ENCODE peak calls at places on chromosomes 7 and 10, in eight cellular contexts. A is CD4-positive, alpha-beta T cell; F is breast epithelium; P is suprapubic skin; N is tibial nerve; T is thyroid gland; D is transverse colon; J is RWPE1. V is an unnamed sample.

GRCh38 chr10:61869772-61870520 is 31.6 kb upstream of the ARID5B start:
- DNase-seq in A (no peak), F (no peak), P (no peak), N (no peak), T (no peak), D (no peak), J (no peak), V (no peak)

GRCh38 chr7:64574481-64575159 is 11.7 kb upstream of the ZNF680 start:
- DNase-seq in A (no peak), F (peak), P (no peak), N (no peak), T (peak), D (no peak), J (peak), V (peak)

GRCh38 chr7:39650676-39651075 is 27.3 kb downstream of the RALA start:
- DNase-seq in A (no peak), F (no peak), P (peak), N (peak), T (no peak), D (no peak), J (no peak), V (peak)

GRCh38 chr7:41148521-41148951 is 554.4 kb downstream of the INHBA start:
- DNase-seq in A (no peak), F (no peak), P (no peak), N (no peak), T (no peak), D (no peak), J (peak), V (no peak)

GRCh38 chr7:117188949-117189348 is 133.9 kb downstream of the WNT2 start:
- DNase-seq in A (no peak), F (no peak), P (no peak), N (no peak), T (no peak), D (no peak), J (no peak), V (no peak)

GRCh38 chr10:5913736-5914135 is 23.7 kb downstream of the FBH1 start:
- DNase-seq in A (no peak), F (no peak), P (no peak), N (no peak), T (no peak), D (no peak), J (no peak), V (no peak)

GRCh38 chr7:7923818-7924217 is 44.8 kb upstream of the GLCCI1 start:
- DNase-seq in A (no peak), F (no peak), P (no peak), N (no peak), T (no peak), D (no peak), J (no peak), V (no peak)

GRCh38 chr10:17801507-17801906 is 7.6 kb upstream of the MRC1 start:
- DNase-seq in A (no peak), F (no peak), P (no peak), N (no peak), T (no peak), D (no peak), J (no peak), V (no peak)

GRCh38 chr7:151745090-151745638 is 131.8 kb downstream of the PRKAG2 start:
- DNase-seq in A (no peak), F (no peak), P (no peak), N (peak), T (peak), D (peak), J (peak), V (peak)

GRCh38 chr7:151742713-151743480 is 134.0 kb downstream of the PRKAG2 start:
- DNase-seq in A (no peak), F (no peak), P (no peak), N (no peak), T (no peak), D (no peak), J (no peak), V (peak)

GRCh38 chr7:151744051-151744580 is 132.8 kb downstream of the PRKAG2 start:
- DNase-seq in A (no peak), F (no peak), P (no peak), N (no peak), T (no peak), D (no peak), J (no peak), V (no peak)

GRCh38 chr7:151744656-151745055 is 132.3 kb downstream of the PRKAG2 start:
- DNase-seq in A (no peak), F (no peak), P (no peak), N (no peak), T (no peak), D (no peak), J (no peak), V (peak)

GRCh38 chr7:151743481-151743983 is 133.4 kb downstream of the PRKAG2 start:
- DNase-seq in A (no peak), F (no peak), P (no peak), N (no peak), T (no peak), D (no peak), J (no peak), V (peak)
- H3K27ac ChIP-seq in A (no peak), F (no peak), P (no peak), N (no peak), T (no peak), D (no peak), J (no peak), V (peak)

GRCh38 chr7:54904130-54904529 is 114.7 kb upstream of the EGFR start:
- DNase-seq in A (no peak), F (no peak), P (no peak), N (peak), T (no peak), D (no peak), J (no peak), V (no peak)
- H3K27ac ChIP-seq in A (no peak), F (no peak), P (peak), N (no peak), T (no peak), D (no peak), J (no peak), V (no peak)

GRCh38 chr10:63935705-63936104 is 414.5 kb downstream of the REEP3 start:
- DNase-seq in A (no peak), F (no peak), P (no peak), N (no peak), T (no peak), D (no peak), J (no peak), V (no peak)
- H3K27ac ChIP-seq in A (no peak), F (no peak), P (no peak), N (no peak), T (no peak), D (no peak), J (no peak), V (no peak)

DNA sequence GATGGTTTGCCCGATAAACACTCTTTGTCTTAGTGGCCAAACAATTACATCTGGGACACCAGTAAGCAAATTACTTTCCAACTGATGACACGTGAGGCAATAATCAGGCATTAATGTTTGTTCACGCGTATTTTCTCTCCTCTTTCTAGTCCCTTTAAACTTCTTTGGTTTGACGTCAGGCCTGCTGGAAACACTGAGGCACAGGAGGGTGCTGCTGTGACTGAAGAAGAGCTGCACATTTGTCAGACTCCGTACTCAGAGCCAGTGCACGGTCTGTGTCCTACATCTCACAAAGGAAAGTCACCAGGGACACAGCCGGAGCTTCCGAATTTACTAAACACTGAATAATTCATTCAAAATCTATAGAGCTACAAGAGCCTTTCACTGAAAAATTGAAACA is 57.6 kb upstream of the ANAPC16 start:
- DNase-seq in A (no peak), F (no peak), P (no peak), N (no peak), T (no peak), D (no peak), J (no peak), V (no peak)
- H3K27ac ChIP-seq in A (no peak), F (no peak), P (no peak), N (no peak), T (no peak), D (no peak), J (no peak), V (no peak)

GRCh38 chr7:837001-837400 is 4.7 kb downstream of the SUN1 start:
- DNase-seq in A (no peak), F (no peak), P (no peak), N (no peak), T (no peak), D (no peak), J (no peak), V (no peak)
- H3K27ac ChIP-seq in A (no peak), F (peak), P (peak), N (no peak), T (no peak), D (peak), J (peak), V (peak)